ENCODE peak calls at places on chromosomes 6 and 20, in eight cellular contexts. One of them, this sample, is unnamed.

GRCh38 chr20:19460386-19460785 is 247.9 kb downstream of the SLC24A3 start:
- DNase-seq in T-helper 9 cell: no peak
- DNase-seq in AG10803: peak; percentile 46
- DNase-seq in NCI-H774: no peak
- DNase-seq in heart left ventricle: no peak
- DNase-seq in SHP77 treated with DMSO at 0.1 percent for 48 hours: no peak
- DNase-seq in islet precursor cell: peak; percentile 57
- DNase-seq in activated CD8-positive, alpha-beta memory T cell treated with anti-CD3 and anti-CD28 coated beads for 4 hours: no peak
- DNase-seq in this sample: no peak

GRCh38 chr20:41697861-41698559 is 79.8 kb upstream of the CHD6 start:
- DNase-seq in NCI-H774: peak; percentile 28
- DNase-seq in SHP77 treated with DMSO at 0.1 percent for 48 hours: peak; percentile 42
- DNase-seq in heart left ventricle: no peak
- DNase-seq in islet precursor cell: no peak
- DNase-seq in T-helper 9 cell: no peak
- DNase-seq in AG10803: peak; percentile 39
- DNase-seq in activated CD8-positive, alpha-beta memory T cell treated with anti-CD3 and anti-CD28 coated beads for 4 hours: no peak
- DNase-seq in this sample: no peak

GRCh38 chr6:113763883-113764282 is 93.3 kb upstream of the MARCKS start:
- DNase-seq in AG10803: peak; percentile 60
- DNase-seq in heart left ventricle: no peak
- DNase-seq in islet precursor cell: peak; percentile 83
- DNase-seq in NCI-H774: no peak
- DNase-seq in SHP77 treated with DMSO at 0.1 percent for 48 hours: no peak
- DNase-seq in activated CD8-positive, alpha-beta memory T cell treated with anti-CD3 and anti-CD28 coated beads for 4 hours: no peak
- DNase-seq in T-helper 9 cell: no peak
- DNase-seq in this sample: no peak

GRCh38 chr20:24838551-24839530 is 110.2 kb upstream of the CST7 start:
- DNase-seq in AG10803: peak; percentile 85
- DNase-seq in islet precursor cell: peak; percentile 32
- DNase-seq in activated CD8-positive, alpha-beta memory T cell treated with anti-CD3 and anti-CD28 coated beads for 4 hours: no peak
- DNase-seq in T-helper 9 cell: no peak
- DNase-seq in SHP77 treated with DMSO at 0.1 percent for 48 hours: no peak
- DNase-seq in heart left ventricle: no peak
- DNase-seq in NCI-H774: no peak
- DNase-seq in this sample: no peak

GRCh38 chr6:9360881-9361280 is 925.5 kb upstream of the SLC35B3 start:
- DNase-seq in AG10803: no peak
- DNase-seq in islet precursor cell: no peak
- DNase-seq in activated CD8-positive, alpha-beta memory T cell treated with anti-CD3 and anti-CD28 coated beads for 4 hours: no peak
- DNase-seq in SHP77 treated with DMSO at 0.1 percent for 48 hours: no peak
- DNase-seq in heart left ventricle: no peak
- DNase-seq in NCI-H774: no peak
- DNase-seq in T-helper 9 cell: no peak
- DNase-seq in this sample: no peak

GRCh38 chr6:47180633-47181032 is 129.1 kb downstream of the TNFRSF21 start:
- DNase-seq in activated CD8-positive, alpha-beta memory T cell treated with anti-CD3 and anti-CD28 coated beads for 4 hours: no peak
- DNase-seq in AG10803: peak; percentile 41
- DNase-seq in NCI-H774: no peak
- DNase-seq in islet precursor cell: peak; percentile 94
- DNase-seq in SHP77 treated with DMSO at 0.1 percent for 48 hours: no peak
- DNase-seq in T-helper 9 cell: no peak
- DNase-seq in heart left ventricle: no peak
- DNase-seq in this sample: no peak

GRCh38 chr6:89045585-89045984 is 35.0 kb upstream of the PNRC1 start:
- DNase-seq in heart left ventricle: no peak
- DNase-seq in NCI-H774: no peak
- DNase-seq in islet precursor cell: no peak
- DNase-seq in AG10803: no peak
- DNase-seq in activated CD8-positive, alpha-beta memory T cell treated with anti-CD3 and anti-CD28 coated beads for 4 hours: no peak
- DNase-seq in T-helper 9 cell: no peak
- DNase-seq in SHP77 treated with DMSO at 0.1 percent for 48 hours: no peak
- DNase-seq in this sample: no peak

GRCh38 chr6:124795879-124796838 is 166.1 kb upstream of the RNF217 start:
- DNase-seq in NCI-H774: peak; percentile 62
- DNase-seq in SHP77 treated with DMSO at 0.1 percent for 48 hours: peak; percentile 46
- DNase-seq in AG10803: no peak
- DNase-seq in activated CD8-positive, alpha-beta memory T cell treated with anti-CD3 and anti-CD28 coated beads for 4 hours: no peak
- DNase-seq in islet precursor cell: peak; percentile 57
- DNase-seq in T-helper 9 cell: no peak
- DNase-seq in heart left ventricle: no peak
- DNase-seq in this sample: no peak

GRCh38 chr6:40586369-40586768 is 795 bp downstream of the LRFN2 start:
- DNase-seq in heart left ventricle: no peak
- DNase-seq in NCI-H774: no peak
- DNase-seq in islet precursor cell: no peak
- DNase-seq in T-helper 9 cell: no peak
- DNase-seq in activated CD8-positive, alpha-beta memory T cell treated with anti-CD3 and anti-CD28 coated beads for 4 hours: no peak
- DNase-seq in AG10803: no peak
- DNase-seq in SHP77 treated with DMSO at 0.1 percent for 48 hours: no peak
- DNase-seq in this sample: no peak

GRCh38 chr6:127458817-127459216 is 372 bp downstream of the KIAA0408 start:
- DNase-seq in T-helper 9 cell: no peak
- DNase-seq in islet precursor cell: peak; percentile 80
- DNase-seq in activated CD8-positive, alpha-beta memory T cell treated with anti-CD3 and anti-CD28 coated beads for 4 hours: no peak
- DNase-seq in SHP77 treated with DMSO at 0.1 percent for 48 hours: no peak
- DNase-seq in NCI-H774: no peak
- DNase-seq in heart left ventricle: no peak
- DNase-seq in AG10803: peak; percentile 70
- DNase-seq in this sample: no peak

GRCh38 chr20:50624351-50625016 is 66.9 kb downstream of the RIPOR3 start:
- DNase-seq in SHP77 treated with DMSO at 0.1 percent for 48 hours: peak; percentile 11
- DNase-seq in activated CD8-positive, alpha-beta memory T cell treated with anti-CD3 and anti-CD28 coated beads for 4 hours: no peak
- DNase-seq in AG10803: no peak
- DNase-seq in heart left ventricle: no peak
- DNase-seq in T-helper 9 cell: no peak
- DNase-seq in islet precursor cell: peak; percentile 78
- DNase-seq in NCI-H774: peak; percentile 64
- DNase-seq in this sample: no peak

GRCh38 chr6:146312606-146313005 is 231.0 kb upstream of the RAB32 start:
- DNase-seq in NCI-H774: no peak
- DNase-seq in T-helper 9 cell: no peak
- DNase-seq in activated CD8-positive, alpha-beta memory T cell treated with anti-CD3 and anti-CD28 coated beads for 4 hours: no peak
- DNase-seq in AG10803: peak; percentile 12
- DNase-seq in islet precursor cell: no peak
- DNase-seq in heart left ventricle: no peak
- DNase-seq in SHP77 treated with DMSO at 0.1 percent for 48 hours: no peak
- DNase-seq in this sample: no peak

GRCh38 chr6:27553123-27553904 is 80.4 kb upstream of the ZNF184 start:
- DNase-seq in SHP77 treated with DMSO at 0.1 percent for 48 hours: peak; percentile 85
- DNase-seq in islet precursor cell: peak; percentile 83
- DNase-seq in NCI-H774: peak; percentile 34
- DNase-seq in activated CD8-positive, alpha-beta memory T cell treated with anti-CD3 and anti-CD28 coated beads for 4 hours: no peak
- DNase-seq in AG10803: peak; percentile 9
- DNase-seq in heart left ventricle: no peak
- DNase-seq in T-helper 9 cell: no peak
- DNase-seq in this sample: no peak

GRCh38 chr20:23637282-23638221 is at the start of gene CST3:
- DNase-seq in SHP77 treated with DMSO at 0.1 percent for 48 hours: peak; percentile 69
- DNase-seq in activated CD8-positive, alpha-beta memory T cell treated with anti-CD3 and anti-CD28 coated beads for 4 hours: no peak
- DNase-seq in T-helper 9 cell: no peak
- DNase-seq in NCI-H774: peak; percentile 63
- DNase-seq in heart left ventricle: peak; percentile 93
- DNase-seq in AG10803: peak; percentile 88
- DNase-seq in islet precursor cell: peak; percentile 94
- DNase-seq in this sample: no peak

GRCh38 chr20:23646106-23646958 is 8.6 kb upstream of the CST3 start:
- DNase-seq in SHP77 treated with DMSO at 0.1 percent for 48 hours: no peak
- DNase-seq in heart left ventricle: no peak
- DNase-seq in T-helper 9 cell: no peak
- DNase-seq in AG10803: no peak
- DNase-seq in NCI-H774: no peak
- DNase-seq in activated CD8-positive, alpha-beta memory T cell treated with anti-CD3 and anti-CD28 coated beads for 4 hours: no peak
- DNase-seq in islet precursor cell: no peak
- DNase-seq in this sample: no peak

GRCh38 chr20:44396369-44396768 is 40.9 kb downstream of the HNF4A start:
- DNase-seq in NCI-H774: no peak
- DNase-seq in activated CD8-positive, alpha-beta memory T cell treated with anti-CD3 and anti-CD28 coated beads for 4 hours: no peak
- DNase-seq in SHP77 treated with DMSO at 0.1 percent for 48 hours: no peak
- DNase-seq in T-helper 9 cell: no peak
- DNase-seq in heart left ventricle: no peak
- DNase-seq in islet precursor cell: no peak
- DNase-seq in AG10803: no peak
- DNase-seq in this sample: no peak

GRCh38 chr6:143581835-143582480 is 70.4 kb upstream of the FUCA2 start:
- DNase-seq in heart left ventricle: no peak
- DNase-seq in T-helper 9 cell: no peak
- DNase-seq in SHP77 treated with DMSO at 0.1 percent for 48 hours: no peak
- DNase-seq in activated CD8-positive, alpha-beta memory T cell treated with anti-CD3 and anti-CD28 coated beads for 4 hours: no peak
- DNase-seq in AG10803: peak; percentile 66
- DNase-seq in NCI-H774: no peak
- DNase-seq in islet precursor cell: no peak
- DNase-seq in this sample: no peak

GRCh38 chr20:49347156-49347555 is 69.3 kb upstream of the ZNFX1 start:
- DNase-seq in heart left ventricle: no peak
- DNase-seq in T-helper 9 cell: no peak
- DNase-seq in SHP77 treated with DMSO at 0.1 percent for 48 hours: no peak
- DNase-seq in AG10803: no peak
- DNase-seq in islet precursor cell: no peak
- DNase-seq in NCI-H774: no peak
- DNase-seq in activated CD8-positive, alpha-beta memory T cell treated with anti-CD3 and anti-CD28 coated beads for 4 hours: no peak
- DNase-seq in this sample: no peak

GRCh38 chr6:158498362-158498761 is 61.5 kb upstream of the TMEM181 start:
- DNase-seq in T-helper 9 cell: no peak
- DNase-seq in AG10803: no peak
- DNase-seq in islet precursor cell: no peak
- DNase-seq in NCI-H774: no peak
- DNase-seq in activated CD8-positive, alpha-beta memory T cell treated with anti-CD3 and anti-CD28 coated beads for 4 hours: no peak
- DNase-seq in SHP77 treated with DMSO at 0.1 percent for 48 hours: no peak
- DNase-seq in heart left ventricle: no peak
- DNase-seq in this sample: no peak

GRCh38 chr6:166629628-166630027 is 2.6 kb upstream of the RPS6KA2 start:
- DNase-seq in SHP77 treated with DMSO at 0.1 percent for 48 hours: no peak
- DNase-seq in heart left ventricle: no peak
- DNase-seq in islet precursor cell: no peak
- DNase-seq in NCI-H774: no peak
- DNase-seq in T-helper 9 cell: no peak
- DNase-seq in AG10803: peak; percentile 81
- DNase-seq in activated CD8-positive, alpha-beta memory T cell treated with anti-CD3 and anti-CD28 coated beads for 4 hours: no peak
- DNase-seq in this sample: no peak

GRCh38 chr6:28355743-28356665 is 6.3 kb downstream of the ZKSCAN3 start:
- DNase-seq in heart left ventricle: peak; percentile 84
- DNase-seq in NCI-H774: peak; percentile 83
- DNase-seq in islet precursor cell: peak; percentile 88
- DNase-seq in activated CD8-positive, alpha-beta memory T cell treated with anti-CD3 and anti-CD28 coated beads for 4 hours: peak; percentile 21
- DNase-seq in SHP77 treated with DMSO at 0.1 percent for 48 hours: peak; percentile 87
- DNase-seq in T-helper 9 cell: peak; percentile 40
- DNase-seq in AG10803: peak; percentile 87
- DNase-seq in this sample: no peak

GRCh38 chr6:108250240-108250866 is 10.5 kb downstream of the SNX3 start:
- DNase-seq in islet precursor cell: no peak
- DNase-seq in heart left ventricle: no peak
- DNase-seq in SHP77 treated with DMSO at 0.1 percent for 48 hours: no peak
- DNase-seq in AG10803: no peak
- DNase-seq in T-helper 9 cell: no peak
- DNase-seq in activated CD8-positive, alpha-beta memory T cell treated with anti-CD3 and anti-CD28 coated beads for 4 hours: no peak
- DNase-seq in NCI-H774: no peak
- DNase-seq in this sample: no peak

This sample was measured in cortex of kidney.